ENCODE peak calls at places on chromosomes 6 and 20, in five cellular contexts. L is lung, V is adrenal gland, F is PC-3, U is heart left ventricle. Z is an unnamed sample.

GRCh38 chr6:133236898-133237297 is 4.3 kb upstream of the EYA4 start:
- DNase-seq in F (peak; percentile 29), V (no peak), L (no peak), U (no peak), Z (no peak)

GRCh38 chr20:44970243-44970757 is 4.0 kb downstream of the STK4 start:
- DNase-seq in L (no peak), V (no peak), U (no peak), F (no peak), Z (peak; percentile 29)

GRCh38 chr20:46347831-46348230 is 39.5 kb upstream of the CDH22 start:
- DNase-seq in L (no peak), F (no peak), U (no peak), V (no peak), Z (no peak)

GRCh38 chr6:48765352-48765961 is 654.5 kb upstream of the PTCHD4 start:
- DNase-seq in L (peak; percentile 30), V (peak; percentile 21), U (peak; percentile 35), F (peak; percentile 87), Z (peak; percentile 2)

GRCh38 chr6:149056777-149057463 is 260.6 kb upstream of the TAB2 start:
- DNase-seq in U (no peak), F (no peak), L (no peak), V (no peak), Z (no peak)

GRCh38 chr6:132607544-132608233 is 16.4 kb downstream of the TAAR2 start:
- DNase-seq in U (no peak), L (no peak), V (no peak), F (peak; percentile 52), Z (peak; percentile 92)

GRCh38 chr20:45812157-45813005 is at the start of gene UBE2C:
- DNase-seq in L (peak; percentile 99), F (peak; percentile 100), U (peak; percentile 96), V (peak; percentile 99), Z (peak; percentile 100)

GRCh38 chr6:10557886-10558285 is 36.7 kb downstream of the GCNT2 start:
- DNase-seq in U (no peak), F (no peak), V (no peak), L (no peak), Z (no peak)

GRCh38 chr6:111699123-111699522 is 93.4 kb upstream of the TRAF3IP2 start:
- DNase-seq in V (no peak), L (no peak), F (no peak), U (no peak), Z (no peak)

GRCh38 chr6:63560806-63561672 is 11.2 kb upstream of the LOC128125822 start:
- DNase-seq in F (peak; percentile 67), U (no peak), L (no peak), V (peak; percentile 10), Z (no peak)

GRCh38 chr6:28537509-28538140 is 11.9 kb downstream of the GPX5 start:
- DNase-seq in V (no peak), F (peak; percentile 13), U (no peak), L (no peak), Z (no peak)

GRCh38 chr20:12875510-12875909 is 133.3 kb upstream of the SPTLC3 start:
- DNase-seq in L (no peak), V (no peak), F (no peak), U (no peak), Z (no peak)

GRCh38 chr6:42400031-42400760 is 51.5 kb downstream of the TRERF1 start:
- DNase-seq in F (no peak), L (no peak), V (no peak), U (no peak), Z (no peak)

GRCh38 chr20:34875657-34876160 is 703 bp upstream of the ACSS2 start:
- DNase-seq in U (no peak), F (no peak), L (no peak), V (no peak), Z (peak; percentile 100)

GRCh38 chr6:138979813-138980668 is 8.0 kb downstream of the REPS1 start:
- DNase-seq in U (no peak), L (no peak), F (no peak), V (no peak), Z (no peak)

GRCh38 chr6:90121982-90122381 is 174.7 kb downstream of the BACH2 start:
- DNase-seq in F (peak; percentile 15), V (no peak), U (no peak), L (no peak), Z (no peak)

GRCh38 chr6:85449818-85450577 is at the start of gene NT5E:
- DNase-seq in L (peak; percentile 73), U (peak; percentile 82), F (peak; percentile 65), V (peak; percentile 61), Z (peak; percentile 69)

GRCh38 chr6:11494786-11495564 is 42.6 kb upstream of the TMEM170B start:
- DNase-seq in U (no peak), L (no peak), V (peak; percentile 10), F (no peak), Z (no peak)

DNA sequence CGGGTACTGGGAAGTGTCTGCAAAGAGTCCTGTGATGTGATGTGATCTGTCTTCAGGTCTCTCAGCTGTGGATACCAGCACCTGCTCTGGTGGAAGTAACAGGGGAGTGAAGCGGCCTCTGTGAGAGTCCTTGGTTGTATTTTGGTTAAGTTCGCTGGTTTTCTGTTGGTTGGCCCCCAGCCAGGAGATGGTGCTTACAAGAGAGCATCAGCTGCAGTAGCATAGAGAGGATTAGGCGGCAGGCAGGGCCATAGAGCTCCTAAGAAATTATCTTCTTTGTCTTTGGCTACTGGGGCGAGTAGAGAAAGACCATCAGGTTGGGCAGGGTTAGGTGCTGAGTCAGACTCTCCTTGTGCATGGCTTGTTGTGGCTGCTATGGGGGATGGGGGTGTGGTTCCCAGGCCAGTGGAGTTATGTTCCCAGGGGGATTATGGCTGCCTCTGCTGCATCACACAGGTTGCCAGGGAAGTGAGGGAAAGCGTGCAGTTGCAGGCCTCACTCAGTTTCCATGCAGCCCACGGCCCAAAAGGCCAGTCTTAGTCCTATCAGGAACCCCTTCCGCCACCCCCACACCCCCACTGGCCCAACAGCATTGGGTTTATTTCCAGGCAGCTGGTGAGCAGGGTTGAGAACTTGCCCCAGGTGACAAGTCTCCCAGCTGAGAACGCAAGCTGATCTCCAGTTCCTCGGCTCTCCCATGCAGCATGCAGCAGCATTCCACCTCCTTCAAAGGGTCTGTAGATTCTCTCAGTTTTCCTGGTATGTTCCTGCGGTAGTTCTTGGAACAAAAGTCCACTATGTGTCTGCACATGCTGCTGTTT is 243.7 kb downstream of the UTRN start:
- DNase-seq in L (no peak), U (no peak), V (no peak), F (peak; percentile 15), Z (no peak)
- H3K36me3 ChIP-seq in L (peaks cover 11% of the 10 kb centered on the region), U (peaks cover 97% of the 10 kb centered on the region), V (no peaks in the 10 kb centered on the region), F (peaks cover 4% of the 10 kb centered on the region), Z (no peaks in the 10 kb centered on the region)

DNA sequence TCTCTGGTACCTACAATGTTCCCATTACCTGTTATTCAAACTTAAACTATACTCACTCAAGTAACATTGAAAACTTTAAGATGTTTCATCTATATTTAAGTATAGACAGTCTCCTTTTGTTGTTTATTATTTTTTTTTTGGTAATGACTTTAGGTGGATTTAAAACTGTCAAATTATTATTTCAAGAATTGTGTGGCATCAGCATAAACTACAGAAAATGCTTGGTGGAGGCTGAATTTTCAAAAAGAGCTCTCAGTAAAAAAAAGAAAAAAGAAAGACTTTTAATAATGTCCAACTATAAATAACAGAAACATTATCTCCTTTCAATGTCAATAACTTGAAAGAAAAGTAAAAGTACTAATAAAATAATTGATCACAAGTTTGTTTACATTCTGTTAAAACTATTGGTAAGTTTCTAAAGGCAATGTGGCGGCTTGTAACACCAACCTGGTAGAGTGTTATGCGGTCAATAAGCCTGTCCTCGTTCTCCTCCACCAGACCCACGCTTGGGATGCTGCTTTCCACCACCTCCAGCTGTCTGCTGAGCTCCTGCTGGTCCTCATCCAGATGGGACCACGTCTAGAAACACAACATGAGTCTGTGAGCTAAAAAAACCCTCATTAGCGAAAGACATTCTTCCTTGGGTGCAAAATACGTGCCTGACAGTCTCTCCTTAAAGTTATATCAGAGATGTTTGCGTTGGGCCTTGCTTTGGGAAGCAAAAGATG is 400.6 kb downstream of the SYNE1 start:
- DNase-seq in L (no peak), V (no peak), U (no peak), F (no peak), Z (no peak)
- H3K36me3 ChIP-seq in L (peaks cover 45% of the 10 kb centered on the region), V (no peaks in the 10 kb centered on the region), U (peaks cover 99% of the 10 kb centered on the region), F (no peaks in the 10 kb centered on the region), Z (peaks cover 5% of the 10 kb centered on the region)

DNA sequence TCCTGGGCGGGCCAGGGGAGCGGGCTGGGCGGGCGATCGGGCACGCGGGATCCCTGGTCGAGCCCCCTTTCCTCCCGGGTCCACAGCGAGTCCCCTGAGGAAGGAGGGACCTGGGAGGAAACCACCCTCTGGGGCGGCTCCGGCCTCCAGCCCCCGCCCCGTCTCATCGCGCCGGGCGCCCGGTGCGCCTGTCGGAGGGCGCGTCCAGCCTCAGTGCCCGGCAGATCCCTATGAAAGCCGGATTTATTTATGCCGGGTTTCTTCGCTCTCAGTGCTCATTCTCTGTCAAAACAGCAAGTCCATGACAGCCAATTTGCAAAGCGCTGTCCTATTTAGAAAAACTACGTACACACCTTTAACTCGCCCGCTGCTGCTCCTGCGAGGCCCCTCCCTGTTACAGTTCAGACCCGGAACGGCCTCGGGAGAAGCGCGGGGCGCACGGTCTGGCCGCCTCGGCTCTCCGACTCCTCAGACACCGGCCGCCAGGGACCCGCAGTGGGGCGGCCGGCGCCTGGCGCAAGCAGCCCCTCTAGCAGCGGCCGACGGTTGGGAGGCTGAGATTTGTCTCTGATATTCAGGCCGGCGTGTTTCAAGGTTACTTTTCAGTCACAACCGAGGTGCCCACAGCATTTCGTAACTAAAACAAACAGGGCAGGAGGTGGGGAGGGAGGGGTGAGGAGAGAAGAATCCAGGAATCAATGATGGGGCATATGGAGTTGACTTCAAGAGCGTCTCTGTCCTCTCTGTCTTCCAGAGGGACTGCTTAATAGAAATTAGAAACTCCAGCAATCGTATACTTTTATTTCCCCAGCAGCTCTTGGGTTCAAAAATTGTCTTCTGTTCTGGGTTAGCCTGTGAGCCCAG is 782 bp upstream of the FOXA2 start:
- DNase-seq in F (peak; percentile 39), L (no peak), V (no peak), U (no peak), Z (peak; percentile 29)
- H3K36me3 ChIP-seq in F (no peaks in the 10 kb centered on the region), L (no peaks in the 10 kb centered on the region), V (no peaks in the 10 kb centered on the region), U (no peaks in the 10 kb centered on the region), Z (no peaks in the 10 kb centered on the region)

DNA sequence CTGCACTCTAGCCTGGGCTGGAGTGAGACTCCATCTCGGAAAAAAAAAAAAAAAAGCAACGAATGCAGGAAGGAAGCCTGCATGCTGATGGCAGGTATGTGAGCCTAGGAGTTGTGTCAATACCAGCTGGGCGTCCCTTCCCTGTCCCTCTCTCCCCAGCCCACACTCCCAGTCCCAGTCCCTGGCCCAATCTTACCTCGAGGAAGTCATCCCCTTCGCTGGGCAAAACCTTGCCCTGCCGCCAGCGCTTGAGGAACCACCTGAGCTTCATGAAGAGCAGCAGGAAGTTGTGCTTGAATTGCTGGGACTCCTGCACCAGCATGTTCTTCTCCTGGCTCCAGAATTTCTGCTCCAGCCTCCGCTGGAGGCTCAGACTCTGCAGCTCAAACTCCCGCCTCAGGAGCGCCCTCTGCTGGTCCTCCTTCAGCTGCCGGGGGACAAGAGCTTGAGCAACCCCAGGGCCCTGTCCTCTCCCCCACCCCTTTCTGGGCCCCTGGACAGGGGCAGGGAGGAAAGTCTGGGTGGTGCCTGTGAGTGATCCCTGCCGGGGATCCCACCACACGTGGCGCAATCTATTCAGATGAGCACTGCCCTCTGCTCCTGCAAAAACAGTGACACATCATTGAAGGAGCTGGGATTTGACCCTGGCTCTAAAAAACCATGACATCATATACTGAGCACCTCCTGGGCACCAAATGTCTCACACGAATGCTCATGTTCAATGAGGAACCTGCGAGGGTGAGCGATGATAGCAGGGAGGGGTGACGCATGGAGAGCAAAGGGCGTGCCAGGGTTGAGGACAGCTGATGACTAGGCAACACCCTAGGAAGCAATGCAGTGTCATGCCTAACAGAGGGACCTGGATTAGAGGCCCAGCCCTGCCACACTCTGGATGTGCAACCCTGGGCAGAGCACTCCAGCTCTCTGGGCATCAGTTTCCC is 35.0 kb upstream of the DSN1 start:
- DNase-seq in U (peak; percentile 86), V (peak; percentile 87), F (peak; percentile 66), L (peak; percentile 66), Z (peak; percentile 90)
- H3K36me3 ChIP-seq in U (peaks cover 95% of the 10 kb centered on the region), V (no peaks in the 10 kb centered on the region), F (peaks cover 35% of the 10 kb centered on the region), L (peaks cover 13% of the 10 kb centered on the region), Z (no peaks in the 10 kb centered on the region)

Z was measured in small intestine.